ENCODE peak calls at places on chromosomes 7 and 10, in four cellular contexts. I is mesenchymal stem cell, R is fibroblast of gingiva, J is Calu3. Z is an unnamed sample.

GRCh38 chr10:124522903-124523260 is 61.3 kb downstream of the LHPP start:
- DNase-seq in I (peak), R (no peak), J (no peak), Z (no peak)

GRCh38 chr7:133530682-133531081 is 277.8 kb downstream of the EXOC4 start:
- DNase-seq in I (no peak), R (peak), J (no peak), Z (no peak)

GRCh38 chr10:67606572-67606971 is 89.4 kb downstream of the CTNNA3 start:
- DNase-seq in I (peak), R (no peak), J (no peak), Z (no peak)

GRCh38 chr10:30968711-30969110 is 63.0 kb downstream of the ZNF438 start:
- DNase-seq in I (no peak), R (no peak), J (no peak), Z (no peak)

GRCh38 chr10:89706011-89706410 is 4.6 kb downstream of the KIF20B start:
- DNase-seq in I (peak), R (peak), J (no peak), Z (no peak)

GRCh38 chr10:78283069-78283682 is 249.5 kb downstream of the RPS24 start:
- DNase-seq in I (no peak), R (no peak), J (no peak), Z (no peak)

GRCh38 chr10:2935647-2936386 is 131.5 kb upstream of the PFKP start:
- DNase-seq in I (no peak), R (no peak), J (no peak), Z (no peak)

GRCh38 chr10:87593702-87594101 is 66.0 kb upstream of the PAPSS2 start:
- DNase-seq in I (no peak), R (peak), J (no peak), Z (no peak)

Z was measured in esophagus squamous epithelium.